ENCODE peak calls at places on chromosome 17, in seven cellular contexts. One of them, this sample, is unnamed.

GRCh38 chr17:79410681-79411080 is 200.2 kb downstream of the RBFOX3 start:
- DNase-seq in CD4-positive, alpha-beta T cell: no peak
- DNase-seq in SK-N-MC: no peak
- DNase-seq in substantia nigra: no peak
- DNase-seq in sigmoid colon: no peak
- DNase-seq in prostate gland: no peak
- DNase-seq in OCI-LY7: no peak
- DNase-seq in this sample: no peak

GRCh38 chr17:31197991-31198390 is 99.0 kb downstream of the OMG start:
- DNase-seq in CD4-positive, alpha-beta T cell: no peak
- DNase-seq in SK-N-MC: no peak
- DNase-seq in substantia nigra: no peak
- DNase-seq in sigmoid colon: no peak
- DNase-seq in prostate gland: no peak
- DNase-seq in OCI-LY7: no peak
- DNase-seq in this sample: no peak

GRCh38 chr17:11901901-11902300 is 95.4 kb downstream of the ZNF18 start:
- DNase-seq in CD4-positive, alpha-beta T cell: no peak
- DNase-seq in SK-N-MC: no peak
- DNase-seq in substantia nigra: no peak
- DNase-seq in sigmoid colon: no peak
- DNase-seq in prostate gland: no peak
- DNase-seq in OCI-LY7: no peak
- DNase-seq in this sample: no peak

GRCh38 chr17:21452377-21453143 is 76.4 kb downstream of the KCNJ12 start:
- DNase-seq in CD4-positive, alpha-beta T cell: peak
- DNase-seq in SK-N-MC: no peak
- DNase-seq in substantia nigra: peak
- DNase-seq in sigmoid colon: peak
- DNase-seq in prostate gland: peak
- DNase-seq in OCI-LY7: peak
- DNase-seq in this sample: peak

GRCh38 chr17:73901661-73902415 is 257.6 kb upstream of the SDK2 start:
- DNase-seq in CD4-positive, alpha-beta T cell: peak
- DNase-seq in SK-N-MC: no peak
- DNase-seq in substantia nigra: peak
- DNase-seq in sigmoid colon: no peak
- DNase-seq in prostate gland: peak
- DNase-seq in OCI-LY7: peak
- DNase-seq in this sample: peak

GRCh38 chr17:81391268-81391963 is 3.8 kb upstream of the BAHCC1 start:
- DNase-seq in CD4-positive, alpha-beta T cell: no peak
- DNase-seq in SK-N-MC: no peak
- DNase-seq in substantia nigra: no peak
- DNase-seq in sigmoid colon: no peak
- DNase-seq in prostate gland: no peak
- DNase-seq in OCI-LY7: no peak
- DNase-seq in this sample: no peak

GRCh38 chr17:82246365-82247174 is 17.7 kb downstream of the SLC16A3 start:
- DNase-seq in CD4-positive, alpha-beta T cell: no peak
- DNase-seq in SK-N-MC: peak
- DNase-seq in substantia nigra: no peak
- DNase-seq in sigmoid colon: no peak
- DNase-seq in prostate gland: no peak
- DNase-seq in OCI-LY7: no peak
- DNase-seq in this sample: peak

GRCh38 chr17:12358477-12358876 is 307.2 kb upstream of the MYOCD start:
- DNase-seq in CD4-positive, alpha-beta T cell: no peak
- DNase-seq in SK-N-MC: no peak
- DNase-seq in substantia nigra: no peak
- DNase-seq in sigmoid colon: peak
- DNase-seq in prostate gland: no peak
- DNase-seq in OCI-LY7: no peak
- DNase-seq in this sample: no peak

GRCh38 chr17:39738568-39738901 is 797 bp downstream of the GRB7 start:
- DNase-seq in CD4-positive, alpha-beta T cell: peak
- DNase-seq in SK-N-MC: no peak
- DNase-seq in substantia nigra: no peak
- DNase-seq in sigmoid colon: no peak
- DNase-seq in prostate gland: peak
- DNase-seq in OCI-LY7: no peak
- DNase-seq in this sample: peak

GRCh38 chr17:33112763-33113162 is 121.1 kb downstream of the SPACA3 start:
- DNase-seq in CD4-positive, alpha-beta T cell: no peak
- DNase-seq in SK-N-MC: no peak
- DNase-seq in substantia nigra: no peak
- DNase-seq in sigmoid colon: no peak
- DNase-seq in prostate gland: no peak
- DNase-seq in OCI-LY7: no peak
- DNase-seq in this sample: no peak

GRCh38 chr17:75601057-75601987 is 13.7 kb downstream of the MYO15B start:
- DNase-seq in CD4-positive, alpha-beta T cell: peak
- DNase-seq in SK-N-MC: no peak
- DNase-seq in substantia nigra: peak
- DNase-seq in sigmoid colon: peak
- DNase-seq in prostate gland: no peak
- DNase-seq in OCI-LY7: peak
- DNase-seq in this sample: peak

GRCh38 chr17:2157081-2157480 is 102.2 kb downstream of the HIC1 start:
- DNase-seq in CD4-positive, alpha-beta T cell: no peak
- DNase-seq in SK-N-MC: no peak
- DNase-seq in substantia nigra: no peak
- DNase-seq in sigmoid colon: peak
- DNase-seq in prostate gland: no peak
- DNase-seq in OCI-LY7: no peak
- DNase-seq in this sample: no peak

GRCh38 chr17:53032861-53033271 is 789.9 kb upstream of the KIF2B start:
- DNase-seq in CD4-positive, alpha-beta T cell: no peak
- DNase-seq in SK-N-MC: peak
- DNase-seq in substantia nigra: no peak
- DNase-seq in sigmoid colon: no peak
- DNase-seq in prostate gland: no peak
- DNase-seq in OCI-LY7: peak
- DNase-seq in this sample: no peak

GRCh38 chr17:74892974-74893911 is at the start of gene FADS6:
- DNase-seq in CD4-positive, alpha-beta T cell: peak
- DNase-seq in SK-N-MC: no peak
- DNase-seq in substantia nigra: no peak
- DNase-seq in sigmoid colon: no peak
- DNase-seq in prostate gland: no peak
- DNase-seq in OCI-LY7: no peak
- DNase-seq in this sample: no peak

GRCh38 chr17:64777413-64778101 is 115.5 kb upstream of the SMURF2 start:
- DNase-seq in CD4-positive, alpha-beta T cell: no peak
- DNase-seq in SK-N-MC: no peak
- DNase-seq in substantia nigra: no peak
- DNase-seq in sigmoid colon: peak
- DNase-seq in prostate gland: no peak
- DNase-seq in OCI-LY7: peak
- DNase-seq in this sample: no peak

GRCh38 chr17:70307430-70307829 is 138.1 kb downstream of the KCNJ2 start:
- DNase-seq in CD4-positive, alpha-beta T cell: no peak
- DNase-seq in SK-N-MC: no peak
- DNase-seq in substantia nigra: no peak
- DNase-seq in sigmoid colon: no peak
- DNase-seq in prostate gland: no peak
- DNase-seq in OCI-LY7: no peak
- DNase-seq in this sample: no peak

GRCh38 chr17:50863221-50863843 is 2.8 kb downstream of the TOB1 start:
- DNase-seq in CD4-positive, alpha-beta T cell: peak
- DNase-seq in SK-N-MC: no peak
- DNase-seq in substantia nigra: peak
- DNase-seq in sigmoid colon: peak
- DNase-seq in prostate gland: peak
- DNase-seq in OCI-LY7: peak
- DNase-seq in this sample: peak

GRCh38 chr17:20944014-20944905 is 98.6 kb downstream of the USP22 start:
- DNase-seq in CD4-positive, alpha-beta T cell: peak
- DNase-seq in SK-N-MC: no peak
- DNase-seq in substantia nigra: no peak
- DNase-seq in sigmoid colon: no peak
- DNase-seq in prostate gland: peak
- DNase-seq in OCI-LY7: peak
- DNase-seq in this sample: peak

GRCh38 chr17:65593092-65593869 is 31.8 kb upstream of the AXIN2 start:
- DNase-seq in CD4-positive, alpha-beta T cell: no peak
- DNase-seq in SK-N-MC: no peak
- DNase-seq in substantia nigra: no peak
- DNase-seq in sigmoid colon: no peak
- DNase-seq in prostate gland: no peak
- DNase-seq in OCI-LY7: no peak
- DNase-seq in this sample: no peak

GRCh38 chr17:82110298-82110697 is 12.3 kb upstream of the FASN start:
- DNase-seq in CD4-positive, alpha-beta T cell: no peak
- DNase-seq in SK-N-MC: no peak
- DNase-seq in substantia nigra: no peak
- DNase-seq in sigmoid colon: no peak
- DNase-seq in prostate gland: peak
- DNase-seq in OCI-LY7: no peak
- DNase-seq in this sample: no peak

GRCh38 chr17:80272366-80272765 is 11.7 kb downstream of the RNF213 start:
- DNase-seq in CD4-positive, alpha-beta T cell: no peak
- DNase-seq in SK-N-MC: no peak
- DNase-seq in substantia nigra: no peak
- DNase-seq in sigmoid colon: no peak
- DNase-seq in prostate gland: no peak
- DNase-seq in OCI-LY7: no peak
- DNase-seq in this sample: no peak

DNA sequence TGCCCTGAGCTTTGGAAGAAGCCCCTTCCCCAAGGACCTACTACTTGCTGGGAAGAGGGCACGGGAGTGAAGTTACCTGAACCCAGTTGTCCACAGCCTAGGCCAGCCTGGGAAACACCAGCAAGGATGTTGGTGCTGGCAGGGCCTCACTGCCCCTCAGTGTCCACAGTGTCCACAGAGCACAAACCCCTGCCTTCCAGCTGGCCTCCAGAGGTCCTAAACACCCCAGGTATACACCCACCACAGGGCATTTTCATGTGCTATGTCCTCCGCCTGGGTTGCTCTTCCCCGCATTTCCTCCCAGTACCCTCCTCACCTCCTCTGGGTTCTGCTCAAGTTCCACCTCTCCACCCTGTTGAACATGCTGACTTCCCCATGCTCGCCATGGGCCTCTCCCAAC is 4.2 kb upstream of the PEMT start:
- DNase-seq in CD4-positive, alpha-beta T cell: no peak
- DNase-seq in SK-N-MC: no peak
- DNase-seq in substantia nigra: no peak
- DNase-seq in sigmoid colon: no peak
- DNase-seq in prostate gland: no peak
- DNase-seq in OCI-LY7: no peak
- DNase-seq in this sample: no peak
- H3K27ac ChIP-seq in CD4-positive, alpha-beta T cell: no peak
- H3K27ac ChIP-seq in SK-N-MC: no peak
- H3K27ac ChIP-seq in substantia nigra: no peak
- H3K27ac ChIP-seq in sigmoid colon: no peak
- H3K27ac ChIP-seq in prostate gland: no peak
- H3K27ac ChIP-seq in OCI-LY7: no peak
- H3K27ac ChIP-seq in this sample: no peak

DNA sequence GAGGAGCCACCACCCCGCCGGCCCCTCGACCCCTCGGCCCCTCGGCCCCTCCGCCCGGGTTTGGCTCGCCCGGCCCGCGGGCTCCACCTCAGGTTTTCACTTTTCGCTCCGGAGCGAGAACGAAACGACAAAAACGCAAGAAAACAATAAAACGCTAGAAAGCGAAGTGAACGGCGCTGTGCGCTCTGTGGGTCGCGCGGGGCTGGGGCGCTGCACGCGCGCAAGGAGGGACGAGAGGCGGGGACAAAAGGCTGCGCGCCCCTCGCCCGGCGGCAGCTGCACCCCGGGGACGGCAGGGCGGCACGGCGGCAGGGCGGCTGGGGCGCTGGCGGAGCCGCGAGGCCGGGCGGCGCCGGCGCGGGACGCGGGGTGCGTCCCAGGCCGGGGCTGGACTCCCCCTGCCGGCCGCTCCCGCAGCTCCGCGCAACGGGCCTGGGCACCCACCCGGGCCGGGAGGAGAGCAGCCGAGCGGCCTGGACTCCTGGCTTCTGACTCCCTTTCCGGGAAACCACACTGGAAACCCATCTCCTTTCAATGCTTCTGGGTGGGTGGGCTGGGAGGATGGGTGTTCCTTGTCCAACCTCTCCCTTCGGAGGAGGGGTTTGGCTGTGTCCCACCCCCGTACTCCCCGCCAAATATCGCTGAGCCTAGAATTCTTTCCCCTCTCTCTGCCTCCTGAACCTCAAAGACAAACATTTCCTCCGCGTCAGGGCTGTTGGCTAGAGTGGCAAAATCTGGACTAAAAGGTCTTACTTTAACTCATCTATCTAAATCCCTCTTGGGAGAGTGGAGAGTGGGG is 9.9 kb downstream of the TBX2 start:
- DNase-seq in CD4-positive, alpha-beta T cell: peak
- DNase-seq in SK-N-MC: no peak
- DNase-seq in substantia nigra: peak
- DNase-seq in sigmoid colon: peak
- DNase-seq in prostate gland: peak
- DNase-seq in OCI-LY7: no peak
- DNase-seq in this sample: peak
- H3K27ac ChIP-seq in CD4-positive, alpha-beta T cell: no peak
- H3K27ac ChIP-seq in SK-N-MC: no peak
- H3K27ac ChIP-seq in substantia nigra: no peak
- H3K27ac ChIP-seq in sigmoid colon: peak
- H3K27ac ChIP-seq in prostate gland: peak
- H3K27ac ChIP-seq in OCI-LY7: no peak
- H3K27ac ChIP-seq in this sample: peak

GRCh38 chr17:1091885-1092284 is 87.9 kb downstream of the ABR start:
- DNase-seq in CD4-positive, alpha-beta T cell: no peak
- DNase-seq in SK-N-MC: no peak
- DNase-seq in substantia nigra: no peak
- DNase-seq in sigmoid colon: no peak
- DNase-seq in prostate gland: peak
- DNase-seq in OCI-LY7: no peak
- DNase-seq in this sample: peak
- H3K27ac ChIP-seq in CD4-positive, alpha-beta T cell: no peak
- H3K27ac ChIP-seq in SK-N-MC: no peak
- H3K27ac ChIP-seq in substantia nigra: no peak
- H3K27ac ChIP-seq in sigmoid colon: no peak
- H3K27ac ChIP-seq in prostate gland: peak
- H3K27ac ChIP-seq in OCI-LY7: no peak
- H3K27ac ChIP-seq in this sample: peak

DNA sequence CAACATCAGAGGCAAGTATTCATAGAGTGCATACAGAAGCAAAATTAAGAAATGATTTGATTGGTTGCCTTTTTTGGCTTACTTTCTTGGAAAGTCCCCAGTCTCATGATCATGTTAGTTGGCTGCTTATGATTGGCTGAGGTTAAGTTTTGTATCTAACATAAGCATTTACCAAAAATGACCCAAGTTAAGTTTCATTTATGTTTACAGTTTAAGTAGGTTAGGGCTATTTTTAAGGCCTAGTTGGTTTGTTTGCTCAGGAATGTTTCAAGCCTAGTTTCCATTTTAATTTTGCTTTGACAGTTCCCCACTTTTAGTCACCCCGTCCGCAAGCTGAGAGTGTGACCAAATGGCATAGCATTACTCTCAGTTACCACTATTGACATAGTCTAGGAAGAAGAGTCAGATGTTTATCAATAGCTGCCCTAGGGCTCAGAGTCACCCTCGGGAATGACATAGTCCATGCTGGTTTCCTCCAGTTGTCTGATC is 36.3 kb downstream of the DGKE start:
- DNase-seq in CD4-positive, alpha-beta T cell: no peak
- DNase-seq in SK-N-MC: no peak
- DNase-seq in substantia nigra: no peak
- DNase-seq in sigmoid colon: no peak
- DNase-seq in prostate gland: no peak
- DNase-seq in OCI-LY7: no peak
- DNase-seq in this sample: no peak
- H3K27ac ChIP-seq in CD4-positive, alpha-beta T cell: no peak
- H3K27ac ChIP-seq in SK-N-MC: no peak
- H3K27ac ChIP-seq in substantia nigra: no peak
- H3K27ac ChIP-seq in sigmoid colon: no peak
- H3K27ac ChIP-seq in prostate gland: no peak
- H3K27ac ChIP-seq in OCI-LY7: no peak
- H3K27ac ChIP-seq in this sample: no peak